ENCODE peak calls at places on chromosomes 5 and 9, in four cellular contexts. N is CD4-positive, alpha-beta memory T cell; Y is ovary; Z is iPS DF 6.9. L is an unnamed sample.

GRCh38 chr9:107875571-107875980 is 386.0 kb upstream of the KLF4 start:
- DNase-seq in N (no peak), Z (no peak), Y (no peak), L (no peak)

GRCh38 chr5:12647613-12648012 is 743.4 kb upstream of the CTNND2 start:
- DNase-seq in Y (no peak), Z (no peak), N (no peak), L (no peak)

GRCh38 chr9:93155716-93156474 is 21.8 kb upstream of the NINJ1 start:
- DNase-seq in N (no peak), Z (no peak), Y (no peak), L (no peak)

GRCh38 chr9:121399883-121400607 is 30.0 kb upstream of the STOM start:
- DNase-seq in Y (no peak), Z (no peak), N (peak; percentile 52), L (peak; percentile 19)

GRCh38 chr5:157379983-157380382 is 80.0 kb upstream of the NIPAL4 start:
- DNase-seq in Y (no peak), N (no peak), Z (no peak), L (no peak)

GRCh38 chr5:6745706-6746217 is 32.5 kb downstream of the TENT4A start:
- DNase-seq in N (peak; percentile 59), Y (no peak), Z (no peak), L (no peak)

GRCh38 chr9:8845808-8846207 is 1046.2 kb upstream of the DMAC1 start:
- DNase-seq in Z (no peak), N (no peak), Y (no peak), L (no peak)

GRCh38 chr5:163504091-163504931 is 1.1 kb upstream of the MAT2B start:
- DNase-seq in Z (no peak), Y (peak; percentile 36), N (peak; percentile 37), L (peak; percentile 16)

GRCh38 chr9:136218271-136218670 is 13.3 kb upstream of the LHX3 start:
- DNase-seq in N (no peak), Y (no peak), Z (no peak), L (no peak)

GRCh38 chr5:13659391-13659790 is 285.1 kb downstream of the DNAH5 start:
- DNase-seq in N (no peak), Y (no peak), Z (no peak), L (no peak)

GRCh38 chr5:175824621-175825020 is 46.8 kb upstream of the CPLX2 start:
- DNase-seq in N (no peak), Y (no peak), Z (no peak), L (no peak)

GRCh38 chr9:696332-697090 is 145.0 kb upstream of the DMRT1 start:
- DNase-seq in N (no peak), Y (no peak), Z (no peak), L (no peak)

GRCh38 chr5:102762095-102762534 is 7.0 kb downstream of the PAM start:
- DNase-seq in N (no peak), Z (no peak), Y (no peak), L (no peak)

GRCh38 chr5:76818844-76819831 is at the start of gene F2RL1:
- DNase-seq in Y (no peak), Z (peak; percentile 82), N (peak; percentile 48), L (peak; percentile 41)

GRCh38 chr9:84235516-84235915 is 105.0 kb downstream of the SLC28A3 start:
- DNase-seq in Y (no peak), Z (no peak), N (no peak), L (no peak)

GRCh38 chr9:136656795-136657611 is 5.7 kb upstream of the EGFL7 start:
- DNase-seq in N (no peak), Z (no peak), Y (no peak), L (peak; percentile 37)

GRCh38 chr9:113622600-113623400 is 159.3 kb downstream of the RGS3 start:
- DNase-seq in N (no peak), Y (no peak), Z (peak; percentile 70), L (no peak)

GRCh38 chr9:137199411-137200121 is 975 bp downstream of the TPRN start:
- DNase-seq in Y (no peak), Z (no peak), N (no peak), L (no peak)

GRCh38 chr9:92141144-92142129 is 26.2 kb upstream of the SPTLC1 start:
- DNase-seq in Z (no peak), Y (peak; percentile 56), N (no peak), L (peak; percentile 34)

GRCh38 chr5:37723147-37723961 is 116.5 kb downstream of the GDNF start:
- DNase-seq in Z (peak; percentile 50), N (no peak), Y (no peak), L (no peak)

GRCh38 chr5:169527863-169528262 is 55.7 kb upstream of the SPDL1 start:
- DNase-seq in Z (no peak), N (no peak), Y (no peak), L (no peak)

GRCh38 chr5:126000533-126000932 is 422.7 kb upstream of the GRAMD2B start:
- DNase-seq in N (no peak), Y (no peak), Z (no peak), L (no peak)

GRCh38 chr5:158634713-158635112 is 465.0 kb downstream of the EBF1 start:
- DNase-seq in Z (no peak), Y (no peak), N (no peak), L (no peak)

GRCh38 chr9:132798817-132799790 is 79.0 kb downstream of the AK8 start:
- DNase-seq in Z (no peak), Y (no peak), N (no peak), L (no peak)

GRCh38 chr5:179605026-179605833 is 18.2 kb downstream of the HNRNPH1 start:
- DNase-seq in N (no peak), Y (no peak), Z (no peak), L (no peak)

GRCh38 chr5:180046656-180047055 is 24.9 kb downstream of the RNF130 start:
- DNase-seq in N (no peak), Z (no peak), Y (no peak), L (no peak)

GRCh38 chr9:4750021-4750673 is 9.1 kb upstream of the AK3 start:
- DNase-seq in N (peak; percentile 42), Y (no peak), Z (no peak), L (no peak)

GRCh38 chr5:115377468-115378217 is 81.2 kb upstream of the CCDC112 start:
- DNase-seq in N (no peak), Y (no peak), Z (no peak), L (peak; percentile 24)

GRCh38 chr5:8633706-8634105 is 764.8 kb downstream of the MTRR start:
- DNase-seq in N (no peak), Y (no peak), Z (no peak), L (no peak)

GRCh38 chr5:38347896-38348295 is 89.5 kb downstream of the EGFLAM start:
- DNase-seq in N (no peak), Y (no peak), Z (no peak), L (no peak)

GRCh38 chr9:131015876-131016397 is 7.0 kb downstream of the LAMC3 start:
- DNase-seq in Z (no peak), Y (no peak), N (no peak), L (no peak)

GRCh38 chr9:78552802-78553201 is 255.9 kb downstream of the PSAT1 start:
- DNase-seq in Z (no peak), N (no peak), Y (no peak), L (no peak)

GRCh38 chr5:36450229-36451024 is 148.7 kb upstream of the RANBP3L start:
- DNase-seq in Z (no peak), N (no peak), Y (no peak), L (no peak)

GRCh38 chr9:36922548-36922947 is 111.5 kb downstream of the PAX5 start:
- DNase-seq in Y (no peak), N (no peak), Z (no peak), L (no peak)

GRCh38 chr9:35406183-35406959 is 83.5 kb upstream of the RUSC2 start:
- DNase-seq in Z (peak; percentile 80), Y (peak; percentile 70), N (no peak), L (no peak)

GRCh38 chr5:56409331-56410190 is 176.4 kb upstream of the ANKRD55 start:
- DNase-seq in Z (no peak), Y (no peak), N (no peak), L (peak; percentile 39)
- H3K4me3 ChIP-seq in Z (no peak overlapping the region), Y (no peak overlapping the region), N (no peak overlapping the region), L (no peak overlapping the region)

GRCh38 chr5:87411586-87412416 is 929 bp downstream of the CCNH start:
- DNase-seq in Z (no peak), N (peak; percentile 56), Y (peak; percentile 13), L (peak; percentile 36)
- H3K4me3 ChIP-seq in Z (peak overlapping the region; percentile 68), N (peak overlapping the region; percentile 96), Y (peak overlapping the region; percentile 75), L (peak overlapping the region; percentile 91)

DNA sequence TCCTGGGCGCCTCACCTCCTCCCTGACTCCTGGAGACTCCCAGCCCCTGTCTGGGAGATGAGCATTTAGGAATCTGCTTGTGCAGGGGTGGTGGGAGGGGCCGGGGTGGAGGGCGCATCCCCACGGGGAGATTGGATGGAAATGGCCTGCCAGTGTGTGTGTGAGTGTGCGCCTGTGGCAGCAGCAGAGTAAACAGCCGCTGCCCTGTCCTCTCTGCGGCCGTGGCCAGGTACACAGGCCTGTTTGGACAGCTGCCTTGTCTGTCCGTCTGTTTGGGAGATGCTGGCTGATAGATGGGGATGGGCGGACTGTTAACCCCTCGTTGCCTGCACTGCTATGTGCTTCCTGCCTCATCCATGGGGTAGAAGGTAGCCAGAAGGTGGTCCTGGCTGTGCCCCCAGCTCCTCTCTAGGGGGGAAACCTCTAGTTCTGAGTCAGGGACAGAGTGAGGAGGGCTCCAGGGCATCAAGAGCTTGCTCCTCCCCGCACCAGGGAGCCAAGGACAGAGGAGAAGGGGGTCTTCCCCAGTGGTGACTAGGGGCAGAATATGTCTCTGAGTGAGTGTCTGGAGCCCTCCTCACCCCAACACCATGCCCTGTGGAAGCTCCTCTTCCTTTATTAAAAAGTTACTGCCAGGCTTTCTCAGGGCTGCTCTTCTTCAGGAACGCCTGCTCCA is 60.1 kb downstream of the LMX1B start:
- DNase-seq in N (no peak), Y (no peak), Z (no peak), L (no peak)
- H3K4me3 ChIP-seq in N (no peak overlapping the region), Y (no peak overlapping the region), Z (no peak overlapping the region), L (no peak overlapping the region)

DNA sequence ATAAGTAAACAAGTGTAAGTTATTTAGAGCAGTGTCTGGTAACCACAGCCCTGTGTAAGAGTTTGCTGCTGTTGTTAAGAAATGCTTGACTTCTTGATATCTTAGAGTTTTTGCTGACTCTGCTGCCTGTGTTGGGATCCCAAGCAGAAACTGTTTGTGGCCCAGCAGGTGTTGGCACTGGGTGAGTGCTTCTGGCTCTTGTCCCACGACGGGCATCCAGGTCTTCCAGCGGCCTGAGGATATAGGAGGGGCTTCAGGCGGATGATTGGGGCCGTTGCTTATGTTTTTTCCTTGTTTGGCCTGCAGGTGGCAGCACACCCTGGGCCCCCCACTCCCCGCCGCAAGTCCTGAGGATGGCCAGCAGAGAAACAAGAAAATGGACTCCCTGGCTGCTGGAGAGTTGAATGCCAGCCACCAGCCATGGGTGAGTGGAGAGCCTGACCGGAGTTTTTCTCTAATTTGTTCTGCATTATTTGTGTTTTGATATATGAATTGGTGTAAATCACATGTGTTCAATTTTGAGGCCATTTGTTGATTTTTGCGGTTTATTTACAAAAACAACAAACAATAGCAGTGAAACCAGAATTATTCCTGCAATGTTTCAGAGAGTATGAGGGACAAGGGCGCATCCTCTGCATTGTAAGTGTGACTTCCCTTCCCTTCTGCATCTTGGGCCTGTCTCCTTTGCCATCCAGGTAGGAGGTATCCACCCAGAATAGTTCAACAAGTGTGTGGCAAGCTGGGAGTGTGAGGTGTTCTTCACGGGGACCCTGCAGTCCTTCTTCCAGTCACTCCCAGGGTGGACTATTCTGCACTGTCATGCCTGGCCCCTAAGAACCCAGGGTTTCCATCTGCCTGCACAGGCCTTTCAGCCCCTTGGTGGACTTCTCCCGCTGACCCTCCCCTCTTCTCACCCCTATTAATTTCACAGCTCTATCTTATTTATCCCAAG is 50.3 kb downstream of the SLC22A5 start:
- DNase-seq in Z (no peak), Y (peak; percentile 60), N (peak; percentile 69), L (peak; percentile 73)
- H3K4me3 ChIP-seq in Z (no peak overlapping the region), Y (no peak overlapping the region), N (peak overlapping the region; percentile 38), L (no peak overlapping the region)

L was measured in heart right ventricle.